ENCODE peak calls at places on chromosomes 12 and 14, in nine cellular contexts. One of them, this sample, is unnamed. For H3K4me1, the result is how much of the 10 kb centered on the place peaks cover.

GRCh38 chr14:79016828-79017505 is 846.8 kb downstream of the NRXN3 start:
- DNase-seq in adipocyte: peak
- DNase-seq in thoracic aorta: no peak
- DNase-seq in CD8-positive, alpha-beta T cell: no peak
- DNase-seq in stomach: no peak
- DNase-seq in right atrium auricular region: no peak
- DNase-seq in CD4-positive, CD25-positive, alpha-beta regulatory T cell: no peak
- DNase-seq in sigmoid colon: no peak
- DNase-seq in transverse colon: no peak
- DNase-seq in this sample: no peak

GRCh38 chr12:57150400-57150799 is 3.0 kb upstream of the LRP1-AS start:
- DNase-seq in adipocyte: no peak
- DNase-seq in sigmoid colon: peak
- DNase-seq in right atrium auricular region: no peak
- DNase-seq in transverse colon: no peak
- DNase-seq in CD8-positive, alpha-beta T cell: no peak
- DNase-seq in thoracic aorta: no peak
- DNase-seq in CD4-positive, CD25-positive, alpha-beta regulatory T cell: no peak
- DNase-seq in stomach: no peak
- DNase-seq in this sample: no peak

GRCh38 chr14:66746316-66747006 is 238.5 kb downstream of the GPHN start:
- DNase-seq in transverse colon: no peak
- DNase-seq in stomach: no peak
- DNase-seq in thoracic aorta: no peak
- DNase-seq in CD8-positive, alpha-beta T cell: no peak
- DNase-seq in adipocyte: peak
- DNase-seq in CD4-positive, CD25-positive, alpha-beta regulatory T cell: peak
- DNase-seq in right atrium auricular region: no peak
- DNase-seq in sigmoid colon: no peak
- DNase-seq in this sample: peak

GRCh38 chr12:117225179-117225578 is 34.9 kb upstream of the FBXO21 start:
- DNase-seq in thoracic aorta: no peak
- DNase-seq in CD4-positive, CD25-positive, alpha-beta regulatory T cell: no peak
- DNase-seq in adipocyte: no peak
- DNase-seq in sigmoid colon: no peak
- DNase-seq in stomach: no peak
- DNase-seq in right atrium auricular region: no peak
- DNase-seq in transverse colon: no peak
- DNase-seq in CD8-positive, alpha-beta T cell: no peak
- DNase-seq in this sample: no peak

GRCh38 chr12:89162704-89163261 is 189.5 kb downstream of the DUSP6 start:
- DNase-seq in thoracic aorta: peak
- DNase-seq in right atrium auricular region: peak
- DNase-seq in transverse colon: peak
- DNase-seq in sigmoid colon: peak
- DNase-seq in CD8-positive, alpha-beta T cell: no peak
- DNase-seq in stomach: peak
- DNase-seq in CD4-positive, CD25-positive, alpha-beta regulatory T cell: peak
- DNase-seq in adipocyte: peak
- DNase-seq in this sample: peak

GRCh38 chr12:16006752-16007151 is 95.6 kb downstream of the DERA start:
- DNase-seq in transverse colon: no peak
- DNase-seq in right atrium auricular region: no peak
- DNase-seq in thoracic aorta: no peak
- DNase-seq in stomach: no peak
- DNase-seq in adipocyte: no peak
- DNase-seq in CD4-positive, CD25-positive, alpha-beta regulatory T cell: no peak
- DNase-seq in sigmoid colon: no peak
- DNase-seq in CD8-positive, alpha-beta T cell: no peak
- DNase-seq in this sample: no peak

GRCh38 chr12:41956353-41956752 is 188.3 kb downstream of the GXYLT1 start:
- DNase-seq in sigmoid colon: no peak
- DNase-seq in CD8-positive, alpha-beta T cell: no peak
- DNase-seq in transverse colon: no peak
- DNase-seq in CD4-positive, CD25-positive, alpha-beta regulatory T cell: no peak
- DNase-seq in thoracic aorta: no peak
- DNase-seq in stomach: no peak
- DNase-seq in right atrium auricular region: no peak
- DNase-seq in adipocyte: peak
- DNase-seq in this sample: no peak

GRCh38 chr12:52198454-52199215 is 6.8 kb upstream of the KRT80 start:
- DNase-seq in adipocyte: no peak
- DNase-seq in transverse colon: no peak
- DNase-seq in CD4-positive, CD25-positive, alpha-beta regulatory T cell: no peak
- DNase-seq in stomach: no peak
- DNase-seq in CD8-positive, alpha-beta T cell: no peak
- DNase-seq in sigmoid colon: no peak
- DNase-seq in right atrium auricular region: no peak
- DNase-seq in thoracic aorta: no peak
- DNase-seq in this sample: no peak

GRCh38 chr14:90450151-90450550 is 53.3 kb downstream of the CALM1 start:
- DNase-seq in stomach: no peak
- DNase-seq in right atrium auricular region: no peak
- DNase-seq in transverse colon: no peak
- DNase-seq in CD8-positive, alpha-beta T cell: no peak
- DNase-seq in sigmoid colon: no peak
- DNase-seq in CD4-positive, CD25-positive, alpha-beta regulatory T cell: no peak
- DNase-seq in adipocyte: no peak
- DNase-seq in thoracic aorta: no peak
- DNase-seq in this sample: no peak

GRCh38 chr14:26008290-26008689 is 589.5 kb downstream of the NOVA1 start:
- DNase-seq in CD4-positive, CD25-positive, alpha-beta regulatory T cell: no peak
- DNase-seq in sigmoid colon: no peak
- DNase-seq in thoracic aorta: no peak
- DNase-seq in right atrium auricular region: no peak
- DNase-seq in transverse colon: no peak
- DNase-seq in CD8-positive, alpha-beta T cell: no peak
- DNase-seq in stomach: no peak
- DNase-seq in adipocyte: no peak
- DNase-seq in this sample: no peak

GRCh38 chr12:88897723-88898122 is 317.5 kb upstream of the KITLG start:
- DNase-seq in right atrium auricular region: no peak
- DNase-seq in CD4-positive, CD25-positive, alpha-beta regulatory T cell: no peak
- DNase-seq in stomach: no peak
- DNase-seq in CD8-positive, alpha-beta T cell: no peak
- DNase-seq in transverse colon: no peak
- DNase-seq in sigmoid colon: no peak
- DNase-seq in thoracic aorta: no peak
- DNase-seq in adipocyte: peak
- DNase-seq in this sample: no peak

GRCh38 chr14:41362134-41362533 is 244.5 kb upstream of the LRFN5 start:
- DNase-seq in adipocyte: no peak
- DNase-seq in thoracic aorta: no peak
- DNase-seq in CD4-positive, CD25-positive, alpha-beta regulatory T cell: no peak
- DNase-seq in transverse colon: no peak
- DNase-seq in stomach: no peak
- DNase-seq in sigmoid colon: no peak
- DNase-seq in right atrium auricular region: no peak
- DNase-seq in CD8-positive, alpha-beta T cell: no peak
- DNase-seq in this sample: no peak

DNA sequence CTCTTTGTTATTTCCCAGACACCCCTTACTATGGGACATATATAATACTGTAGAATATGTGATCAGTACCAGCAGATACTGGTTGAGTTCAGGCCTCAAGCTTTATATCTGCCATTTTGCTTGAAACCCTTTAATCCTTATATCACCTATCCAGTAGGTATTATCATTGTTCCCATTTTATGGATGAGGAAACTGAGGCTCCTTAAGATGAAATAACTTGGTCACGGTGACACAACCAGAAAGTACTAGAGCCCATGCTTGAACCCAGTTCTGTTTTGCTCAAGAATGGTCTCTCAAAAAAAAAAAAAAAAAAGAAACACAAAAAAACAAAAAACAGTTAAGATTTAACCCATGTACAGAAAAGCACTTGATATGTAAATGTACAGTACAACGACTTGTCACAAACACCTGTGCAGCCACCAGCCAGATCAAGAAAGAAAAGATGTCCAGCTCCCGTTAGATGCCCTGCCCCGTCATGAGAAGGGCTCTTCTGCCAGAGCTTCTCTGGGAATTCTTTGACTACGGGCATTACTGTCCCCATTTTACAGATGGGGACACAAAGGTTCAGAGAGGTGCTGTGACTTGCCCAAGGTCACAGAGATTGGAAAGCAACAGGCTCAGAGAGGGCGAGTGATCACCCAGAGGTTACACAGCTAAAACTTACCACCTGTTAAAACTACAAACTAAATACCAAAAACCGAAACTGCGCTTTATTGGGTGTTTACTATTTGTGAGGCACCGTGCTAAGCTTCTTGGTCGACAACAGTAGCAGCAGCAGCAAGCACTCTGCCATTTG is 669 bp upstream of the WSCD2 start:
- DNase-seq in thoracic aorta: no peak
- DNase-seq in transverse colon: no peak
- DNase-seq in sigmoid colon: no peak
- DNase-seq in right atrium auricular region: no peak
- DNase-seq in CD8-positive, alpha-beta T cell: no peak
- DNase-seq in stomach: no peak
- DNase-seq in adipocyte: no peak
- DNase-seq in CD4-positive, CD25-positive, alpha-beta regulatory T cell: no peak
- DNase-seq in this sample: no peak
- H3K4me3 ChIP-seq in thoracic aorta: peak
- H3K4me3 ChIP-seq in transverse colon: peak
- H3K4me3 ChIP-seq in sigmoid colon: peak
- H3K4me3 ChIP-seq in right atrium auricular region: peak
- H3K4me3 ChIP-seq in CD8-positive, alpha-beta T cell: no peak
- H3K4me3 ChIP-seq in stomach: peak
- H3K4me3 ChIP-seq in adipocyte: no peak
- H3K4me3 ChIP-seq in CD4-positive, CD25-positive, alpha-beta regulatory T cell: no peak
- H3K4me3 ChIP-seq in this sample: no peak

DNA sequence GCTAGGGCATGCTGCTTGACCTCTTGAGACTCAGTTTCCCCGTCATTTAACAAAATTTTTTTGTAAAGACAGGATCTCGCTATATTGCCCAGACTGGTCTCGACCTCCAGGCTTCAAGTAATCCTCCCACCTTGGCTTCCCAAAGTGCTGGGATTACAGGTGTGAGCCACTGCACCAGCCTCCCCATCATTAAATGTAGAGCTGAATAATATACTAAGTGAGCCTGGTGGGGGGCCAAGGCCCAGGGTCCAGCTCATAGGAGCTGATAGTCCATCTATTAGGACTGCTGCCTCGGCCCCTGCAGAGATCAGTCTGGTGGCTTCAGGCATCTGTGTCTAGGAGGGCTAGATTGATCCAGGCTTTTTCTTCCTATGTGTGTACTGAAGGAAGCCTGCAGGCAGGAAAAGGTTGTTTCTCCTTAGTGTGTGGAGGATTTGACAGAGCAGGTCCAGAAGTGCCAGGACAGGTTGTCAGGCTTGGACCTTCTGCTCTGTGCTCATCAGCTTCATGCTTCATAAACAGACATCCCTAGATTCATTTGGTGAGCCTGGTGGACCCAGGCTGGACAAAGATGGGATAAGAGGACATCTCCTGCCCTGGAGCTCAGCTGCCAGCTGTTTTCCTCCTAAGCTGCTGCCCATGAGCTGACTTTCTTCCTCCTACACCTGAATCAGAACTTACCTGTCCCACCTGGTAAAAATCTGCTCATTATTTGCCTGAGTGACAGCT is 135.4 kb downstream of the ZFP36L1 start:
- DNase-seq in adipocyte: no peak
- DNase-seq in CD8-positive, alpha-beta T cell: no peak
- DNase-seq in right atrium auricular region: peak
- DNase-seq in CD4-positive, CD25-positive, alpha-beta regulatory T cell: no peak
- DNase-seq in sigmoid colon: no peak
- DNase-seq in thoracic aorta: no peak
- DNase-seq in stomach: no peak
- DNase-seq in transverse colon: no peak
- DNase-seq in this sample: no peak
- H3K4me1 ChIP-seq in adipocyte: under half
- H3K4me1 ChIP-seq in CD8-positive, alpha-beta T cell: under half
- H3K4me1 ChIP-seq in right atrium auricular region: under half
- H3K4me1 ChIP-seq in CD4-positive, CD25-positive, alpha-beta regulatory T cell: under half
- H3K4me1 ChIP-seq in sigmoid colon: under half
- H3K4me1 ChIP-seq in thoracic aorta: under half
- H3K4me1 ChIP-seq in stomach: half or more
- H3K4me1 ChIP-seq in transverse colon: under half
- H3K4me1 ChIP-seq in this sample: under half

GRCh38 chr12:45219621-45220020 is 3.7 kb downstream of the ANO6 start:
- DNase-seq in CD8-positive, alpha-beta T cell: no peak
- DNase-seq in right atrium auricular region: no peak
- DNase-seq in sigmoid colon: no peak
- DNase-seq in stomach: no peak
- DNase-seq in thoracic aorta: no peak
- DNase-seq in transverse colon: no peak
- DNase-seq in adipocyte: peak
- DNase-seq in CD4-positive, CD25-positive, alpha-beta regulatory T cell: no peak
- DNase-seq in this sample: no peak
- H3K4me3 ChIP-seq in CD8-positive, alpha-beta T cell: no peak
- H3K4me3 ChIP-seq in right atrium auricular region: no peak
- H3K4me3 ChIP-seq in sigmoid colon: no peak
- H3K4me3 ChIP-seq in stomach: no peak
- H3K4me3 ChIP-seq in thoracic aorta: peak
- H3K4me3 ChIP-seq in transverse colon: no peak
- H3K4me3 ChIP-seq in adipocyte: peak
- H3K4me3 ChIP-seq in CD4-positive, CD25-positive, alpha-beta regulatory T cell: no peak
- H3K4me3 ChIP-seq in this sample: no peak

GRCh38 chr12:131570596-131570995 is 140.3 kb upstream of the SFSWAP start:
- DNase-seq in adipocyte: no peak
- DNase-seq in CD8-positive, alpha-beta T cell: no peak
- DNase-seq in stomach: no peak
- DNase-seq in sigmoid colon: no peak
- DNase-seq in CD4-positive, CD25-positive, alpha-beta regulatory T cell: no peak
- DNase-seq in transverse colon: no peak
- DNase-seq in thoracic aorta: no peak
- DNase-seq in right atrium auricular region: no peak
- DNase-seq in this sample: no peak

GRCh38 chr12:131565256-131566005 is 145.5 kb upstream of the SFSWAP start:
- DNase-seq in adipocyte: no peak
- DNase-seq in thoracic aorta: no peak
- DNase-seq in stomach: no peak
- DNase-seq in right atrium auricular region: no peak
- DNase-seq in CD8-positive, alpha-beta T cell: no peak
- DNase-seq in sigmoid colon: no peak
- DNase-seq in transverse colon: no peak
- DNase-seq in CD4-positive, CD25-positive, alpha-beta regulatory T cell: no peak
- DNase-seq in this sample: no peak

GRCh38 chr12:131564843-131565242 is 146.0 kb upstream of the SFSWAP start:
- DNase-seq in stomach: no peak
- DNase-seq in CD4-positive, CD25-positive, alpha-beta regulatory T cell: no peak
- DNase-seq in sigmoid colon: no peak
- DNase-seq in right atrium auricular region: no peak
- DNase-seq in CD8-positive, alpha-beta T cell: no peak
- DNase-seq in transverse colon: no peak
- DNase-seq in adipocyte: no peak
- DNase-seq in thoracic aorta: no peak
- DNase-seq in this sample: no peak

GRCh38 chr12:131571827-131572226 is 139.1 kb upstream of the SFSWAP start:
- DNase-seq in stomach: no peak
- DNase-seq in transverse colon: no peak
- DNase-seq in right atrium auricular region: no peak
- DNase-seq in thoracic aorta: no peak
- DNase-seq in CD8-positive, alpha-beta T cell: no peak
- DNase-seq in sigmoid colon: no peak
- DNase-seq in CD4-positive, CD25-positive, alpha-beta regulatory T cell: no peak
- DNase-seq in adipocyte: no peak
- DNase-seq in this sample: no peak

GRCh38 chr12:131568336-131568735 is 142.6 kb upstream of the SFSWAP start:
- DNase-seq in sigmoid colon: no peak
- DNase-seq in thoracic aorta: no peak
- DNase-seq in adipocyte: no peak
- DNase-seq in transverse colon: no peak
- DNase-seq in CD8-positive, alpha-beta T cell: no peak
- DNase-seq in stomach: no peak
- DNase-seq in right atrium auricular region: no peak
- DNase-seq in CD4-positive, CD25-positive, alpha-beta regulatory T cell: no peak
- DNase-seq in this sample: no peak
- H3K4me1 ChIP-seq in sigmoid colon: under half
- H3K4me1 ChIP-seq in thoracic aorta: under half
- H3K4me1 ChIP-seq in adipocyte: under half
- H3K4me1 ChIP-seq in transverse colon: under half
- H3K4me1 ChIP-seq in CD8-positive, alpha-beta T cell: under half
- H3K4me1 ChIP-seq in stomach: under half
- H3K4me1 ChIP-seq in right atrium auricular region: under half
- H3K4me1 ChIP-seq in CD4-positive, CD25-positive, alpha-beta regulatory T cell: under half
- H3K4me1 ChIP-seq in this sample: under half

This sample was measured in small intestine.